ENCODE peak calls at places on chromosome 21, in eight cellular contexts. One of them, this sample, is unnamed.

GRCh38 chr21:42171091-42172053 is 47.6 kb upstream of the ABCG1 start:
- DNase-seq in EL: no peak
- DNase-seq in CD4-positive, alpha-beta T cell: no peak
- DNase-seq in stimulated activated CD4-positive, alpha-beta T cell treated with anti-CD3 and anti-CD28 coated beads, Interleukin-4, amount 100 ng/mL, for 24 hours: no peak
- DNase-seq in stimulated activated CD8-positive, alpha-beta memory T cell treated with anti-CD3 and anti-CD28 coated beads, Interleukin-4, amount 100 ng/mL, for 24 hours: no peak
- DNase-seq in AG04450: no peak
- DNase-seq in stomach: peak; percentile 71
- DNase-seq in NT2/D1: no peak
- DNase-seq in this sample: no peak

GRCh38 chr21:39006653-39007417 is 176.4 kb downstream of the PSMG1 start:
- DNase-seq in EL: no peak
- DNase-seq in CD4-positive, alpha-beta T cell: no peak
- DNase-seq in stimulated activated CD4-positive, alpha-beta T cell treated with anti-CD3 and anti-CD28 coated beads, Interleukin-4, amount 100 ng/mL, for 24 hours: no peak
- DNase-seq in stimulated activated CD8-positive, alpha-beta memory T cell treated with anti-CD3 and anti-CD28 coated beads, Interleukin-4, amount 100 ng/mL, for 24 hours: no peak
- DNase-seq in AG04450: no peak
- DNase-seq in stomach: peak; percentile 64
- DNase-seq in NT2/D1: no peak
- DNase-seq in this sample: no peak

GRCh38 chr21:35791541-35792335 is 268.6 kb downstream of the SETD4 start:
- DNase-seq in EL: no peak
- DNase-seq in CD4-positive, alpha-beta T cell: no peak
- DNase-seq in stimulated activated CD4-positive, alpha-beta T cell treated with anti-CD3 and anti-CD28 coated beads, Interleukin-4, amount 100 ng/mL, for 24 hours: no peak
- DNase-seq in stimulated activated CD8-positive, alpha-beta memory T cell treated with anti-CD3 and anti-CD28 coated beads, Interleukin-4, amount 100 ng/mL, for 24 hours: no peak
- DNase-seq in AG04450: no peak
- DNase-seq in stomach: no peak
- DNase-seq in NT2/D1: no peak
- DNase-seq in this sample: no peak

GRCh38 chr21:38440746-38441145 is 57.5 kb downstream of the ERG start:
- DNase-seq in EL: peak; percentile 97
- DNase-seq in CD4-positive, alpha-beta T cell: no peak
- DNase-seq in stimulated activated CD4-positive, alpha-beta T cell treated with anti-CD3 and anti-CD28 coated beads, Interleukin-4, amount 100 ng/mL, for 24 hours: no peak
- DNase-seq in stimulated activated CD8-positive, alpha-beta memory T cell treated with anti-CD3 and anti-CD28 coated beads, Interleukin-4, amount 100 ng/mL, for 24 hours: no peak
- DNase-seq in AG04450: peak; percentile 39
- DNase-seq in stomach: no peak
- DNase-seq in NT2/D1: peak; percentile 71
- DNase-seq in this sample: peak; percentile 92

GRCh38 chr21:45638707-45639106 is 4.8 kb upstream of the PCBP3 start:
- DNase-seq in EL: no peak
- DNase-seq in CD4-positive, alpha-beta T cell: no peak
- DNase-seq in stimulated activated CD4-positive, alpha-beta T cell treated with anti-CD3 and anti-CD28 coated beads, Interleukin-4, amount 100 ng/mL, for 24 hours: no peak
- DNase-seq in stimulated activated CD8-positive, alpha-beta memory T cell treated with anti-CD3 and anti-CD28 coated beads, Interleukin-4, amount 100 ng/mL, for 24 hours: no peak
- DNase-seq in AG04450: no peak
- DNase-seq in stomach: no peak
- DNase-seq in NT2/D1: no peak
- DNase-seq in this sample: no peak

GRCh38 chr21:40842197-40842552 is 4.8 kb downstream of the DSCAM start:
- DNase-seq in EL: no peak
- DNase-seq in CD4-positive, alpha-beta T cell: no peak
- DNase-seq in stimulated activated CD4-positive, alpha-beta T cell treated with anti-CD3 and anti-CD28 coated beads, Interleukin-4, amount 100 ng/mL, for 24 hours: no peak
- DNase-seq in stimulated activated CD8-positive, alpha-beta memory T cell treated with anti-CD3 and anti-CD28 coated beads, Interleukin-4, amount 100 ng/mL, for 24 hours: no peak
- DNase-seq in AG04450: no peak
- DNase-seq in stomach: no peak
- DNase-seq in NT2/D1: no peak
- DNase-seq in this sample: no peak

GRCh38 chr21:38756746-38757145 is 49.0 kb upstream of the ETS2 start:
- DNase-seq in EL: peak; percentile 91
- DNase-seq in CD4-positive, alpha-beta T cell: no peak
- DNase-seq in stimulated activated CD4-positive, alpha-beta T cell treated with anti-CD3 and anti-CD28 coated beads, Interleukin-4, amount 100 ng/mL, for 24 hours: no peak
- DNase-seq in stimulated activated CD8-positive, alpha-beta memory T cell treated with anti-CD3 and anti-CD28 coated beads, Interleukin-4, amount 100 ng/mL, for 24 hours: no peak
- DNase-seq in AG04450: peak; percentile 70
- DNase-seq in stomach: no peak
- DNase-seq in NT2/D1: no peak
- DNase-seq in this sample: peak; percentile 92

GRCh38 chr21:28393279-28393678 is 599.4 kb downstream of the LTN1 start:
- DNase-seq in EL: no peak
- DNase-seq in CD4-positive, alpha-beta T cell: no peak
- DNase-seq in stimulated activated CD4-positive, alpha-beta T cell treated with anti-CD3 and anti-CD28 coated beads, Interleukin-4, amount 100 ng/mL, for 24 hours: no peak
- DNase-seq in stimulated activated CD8-positive, alpha-beta memory T cell treated with anti-CD3 and anti-CD28 coated beads, Interleukin-4, amount 100 ng/mL, for 24 hours: no peak
- DNase-seq in AG04450: no peak
- DNase-seq in stomach: peak; percentile 84
- DNase-seq in NT2/D1: no peak
- DNase-seq in this sample: no peak

GRCh38 chr21:45357436-45358260 is 47.3 kb upstream of the COL18A1 start:
- DNase-seq in EL: no peak
- DNase-seq in CD4-positive, alpha-beta T cell: no peak
- DNase-seq in stimulated activated CD4-positive, alpha-beta T cell treated with anti-CD3 and anti-CD28 coated beads, Interleukin-4, amount 100 ng/mL, for 24 hours: no peak
- DNase-seq in stimulated activated CD8-positive, alpha-beta memory T cell treated with anti-CD3 and anti-CD28 coated beads, Interleukin-4, amount 100 ng/mL, for 24 hours: no peak
- DNase-seq in AG04450: no peak
- DNase-seq in stomach: peak; percentile 60
- DNase-seq in NT2/D1: no peak
- DNase-seq in this sample: no peak

GRCh38 chr21:46191257-46191685 is 7.0 kb upstream of the SPATC1L start:
- DNase-seq in EL: peak; percentile 81
- DNase-seq in CD4-positive, alpha-beta T cell: no peak
- DNase-seq in stimulated activated CD4-positive, alpha-beta T cell treated with anti-CD3 and anti-CD28 coated beads, Interleukin-4, amount 100 ng/mL, for 24 hours: no peak
- DNase-seq in stimulated activated CD8-positive, alpha-beta memory T cell treated with anti-CD3 and anti-CD28 coated beads, Interleukin-4, amount 100 ng/mL, for 24 hours: no peak
- DNase-seq in AG04450: peak; percentile 52
- DNase-seq in stomach: peak; percentile 21
- DNase-seq in NT2/D1: no peak
- DNase-seq in this sample: peak; percentile 86

GRCh38 chr21:46639489-46640386 is 4.3 kb downstream of the PRMT2 start:
- DNase-seq in EL: peak; percentile 26
- DNase-seq in CD4-positive, alpha-beta T cell: no peak
- DNase-seq in stimulated activated CD4-positive, alpha-beta T cell treated with anti-CD3 and anti-CD28 coated beads, Interleukin-4, amount 100 ng/mL, for 24 hours: no peak
- DNase-seq in stimulated activated CD8-positive, alpha-beta memory T cell treated with anti-CD3 and anti-CD28 coated beads, Interleukin-4, amount 100 ng/mL, for 24 hours: no peak
- DNase-seq in AG04450: no peak
- DNase-seq in stomach: no peak
- DNase-seq in NT2/D1: no peak
- DNase-seq in this sample: peak; percentile 44

GRCh38 chr21:45543371-45543709 is 1.1 kb upstream of the SLC19A1 start:
- DNase-seq in EL: no peak
- DNase-seq in CD4-positive, alpha-beta T cell: no peak
- DNase-seq in stimulated activated CD4-positive, alpha-beta T cell treated with anti-CD3 and anti-CD28 coated beads, Interleukin-4, amount 100 ng/mL, for 24 hours: no peak
- DNase-seq in stimulated activated CD8-positive, alpha-beta memory T cell treated with anti-CD3 and anti-CD28 coated beads, Interleukin-4, amount 100 ng/mL, for 24 hours: no peak
- DNase-seq in AG04450: no peak
- DNase-seq in stomach: peak; percentile 28
- DNase-seq in NT2/D1: no peak
- DNase-seq in this sample: no peak

GRCh38 chr21:36820176-36821031 is 121.5 kb downstream of the SIM2 start:
- DNase-seq in EL: no peak
- DNase-seq in CD4-positive, alpha-beta T cell: no peak
- DNase-seq in stimulated activated CD4-positive, alpha-beta T cell treated with anti-CD3 and anti-CD28 coated beads, Interleukin-4, amount 100 ng/mL, for 24 hours: no peak
- DNase-seq in stimulated activated CD8-positive, alpha-beta memory T cell treated with anti-CD3 and anti-CD28 coated beads, Interleukin-4, amount 100 ng/mL, for 24 hours: no peak
- DNase-seq in AG04450: no peak
- DNase-seq in stomach: no peak
- DNase-seq in NT2/D1: peak; percentile 13
- DNase-seq in this sample: no peak

GRCh38 chr21:32020551-32020950 is 147.7 kb downstream of the HUNK start:
- DNase-seq in EL: no peak
- DNase-seq in CD4-positive, alpha-beta T cell: no peak
- DNase-seq in stimulated activated CD4-positive, alpha-beta T cell treated with anti-CD3 and anti-CD28 coated beads, Interleukin-4, amount 100 ng/mL, for 24 hours: no peak
- DNase-seq in stimulated activated CD8-positive, alpha-beta memory T cell treated with anti-CD3 and anti-CD28 coated beads, Interleukin-4, amount 100 ng/mL, for 24 hours: no peak
- DNase-seq in AG04450: no peak
- DNase-seq in stomach: no peak
- DNase-seq in NT2/D1: no peak
- DNase-seq in this sample: no peak

GRCh38 chr21:32143222-32143939 is 135.5 kb downstream of the MIS18A start:
- DNase-seq in EL: no peak
- DNase-seq in CD4-positive, alpha-beta T cell: no peak
- DNase-seq in stimulated activated CD4-positive, alpha-beta T cell treated with anti-CD3 and anti-CD28 coated beads, Interleukin-4, amount 100 ng/mL, for 24 hours: no peak
- DNase-seq in stimulated activated CD8-positive, alpha-beta memory T cell treated with anti-CD3 and anti-CD28 coated beads, Interleukin-4, amount 100 ng/mL, for 24 hours: no peak
- DNase-seq in AG04450: no peak
- DNase-seq in stomach: no peak
- DNase-seq in NT2/D1: no peak
- DNase-seq in this sample: no peak

GRCh38 chr21:41659791-41660560 is 106.9 kb downstream of the RIPK4 start:
- DNase-seq in EL: peak; percentile 47
- DNase-seq in CD4-positive, alpha-beta T cell: no peak
- DNase-seq in stimulated activated CD4-positive, alpha-beta T cell treated with anti-CD3 and anti-CD28 coated beads, Interleukin-4, amount 100 ng/mL, for 24 hours: no peak
- DNase-seq in stimulated activated CD8-positive, alpha-beta memory T cell treated with anti-CD3 and anti-CD28 coated beads, Interleukin-4, amount 100 ng/mL, for 24 hours: no peak
- DNase-seq in AG04450: no peak
- DNase-seq in stomach: no peak
- DNase-seq in NT2/D1: no peak
- DNase-seq in this sample: no peak

GRCh38 chr21:36203603-36203889 is 46.9 kb downstream of the DOP1B start:
- DNase-seq in EL: peak; percentile 92
- DNase-seq in CD4-positive, alpha-beta T cell: no peak
- DNase-seq in stimulated activated CD4-positive, alpha-beta T cell treated with anti-CD3 and anti-CD28 coated beads, Interleukin-4, amount 100 ng/mL, for 24 hours: peak; percentile 64
- DNase-seq in stimulated activated CD8-positive, alpha-beta memory T cell treated with anti-CD3 and anti-CD28 coated beads, Interleukin-4, amount 100 ng/mL, for 24 hours: peak; percentile 29
- DNase-seq in AG04450: peak; percentile 64
- DNase-seq in stomach: peak; percentile 43
- DNase-seq in NT2/D1: no peak
- DNase-seq in this sample: peak; percentile 74

GRCh38 chr21:42627527-42628289 is 25.7 kb upstream of the PDE9A start:
- DNase-seq in EL: no peak
- DNase-seq in CD4-positive, alpha-beta T cell: no peak
- DNase-seq in stimulated activated CD4-positive, alpha-beta T cell treated with anti-CD3 and anti-CD28 coated beads, Interleukin-4, amount 100 ng/mL, for 24 hours: no peak
- DNase-seq in stimulated activated CD8-positive, alpha-beta memory T cell treated with anti-CD3 and anti-CD28 coated beads, Interleukin-4, amount 100 ng/mL, for 24 hours: no peak
- DNase-seq in AG04450: no peak
- DNase-seq in stomach: no peak
- DNase-seq in NT2/D1: no peak
- DNase-seq in this sample: no peak

GRCh38 chr21:35086357-35086756 is 37.3 kb upstream of the RUNX1 start:
- DNase-seq in EL: peak; percentile 84
- DNase-seq in CD4-positive, alpha-beta T cell: no peak
- DNase-seq in stimulated activated CD4-positive, alpha-beta T cell treated with anti-CD3 and anti-CD28 coated beads, Interleukin-4, amount 100 ng/mL, for 24 hours: no peak
- DNase-seq in stimulated activated CD8-positive, alpha-beta memory T cell treated with anti-CD3 and anti-CD28 coated beads, Interleukin-4, amount 100 ng/mL, for 24 hours: no peak
- DNase-seq in AG04450: no peak
- DNase-seq in stomach: no peak
- DNase-seq in NT2/D1: no peak
- DNase-seq in this sample: peak; percentile 62

GRCh38 chr21:16496594-16496993 is 766.8 kb downstream of the USP25 start:
- DNase-seq in EL: no peak
- DNase-seq in CD4-positive, alpha-beta T cell: no peak
- DNase-seq in stimulated activated CD4-positive, alpha-beta T cell treated with anti-CD3 and anti-CD28 coated beads, Interleukin-4, amount 100 ng/mL, for 24 hours: no peak
- DNase-seq in stimulated activated CD8-positive, alpha-beta memory T cell treated with anti-CD3 and anti-CD28 coated beads, Interleukin-4, amount 100 ng/mL, for 24 hours: no peak
- DNase-seq in AG04450: no peak
- DNase-seq in stomach: no peak
- DNase-seq in NT2/D1: no peak
- DNase-seq in this sample: no peak

GRCh38 chr21:39388038-39388810 is 39.3 kb upstream of the HMGN1 start:
- DNase-seq in EL: peak; percentile 87
- DNase-seq in CD4-positive, alpha-beta T cell: peak; percentile 86
- DNase-seq in stimulated activated CD4-positive, alpha-beta T cell treated with anti-CD3 and anti-CD28 coated beads, Interleukin-4, amount 100 ng/mL, for 24 hours: peak; percentile 91
- DNase-seq in stimulated activated CD8-positive, alpha-beta memory T cell treated with anti-CD3 and anti-CD28 coated beads, Interleukin-4, amount 100 ng/mL, for 24 hours: peak; percentile 85
- DNase-seq in AG04450: no peak
- DNase-seq in stomach: peak; percentile 94
- DNase-seq in NT2/D1: peak; percentile 92
- DNase-seq in this sample: peak; percentile 84

GRCh38 chr21:42063206-42063577 is 7.9 kb upstream of the UMODL1 start:
- DNase-seq in EL: no peak
- DNase-seq in CD4-positive, alpha-beta T cell: peak; percentile 16
- DNase-seq in stimulated activated CD4-positive, alpha-beta T cell treated with anti-CD3 and anti-CD28 coated beads, Interleukin-4, amount 100 ng/mL, for 24 hours: no peak
- DNase-seq in stimulated activated CD8-positive, alpha-beta memory T cell treated with anti-CD3 and anti-CD28 coated beads, Interleukin-4, amount 100 ng/mL, for 24 hours: no peak
- DNase-seq in AG04450: no peak
- DNase-seq in stomach: peak; percentile 48
- DNase-seq in NT2/D1: no peak
- DNase-seq in this sample: no peak

GRCh38 chr21:38938343-38938742 is 132.6 kb downstream of the ETS2 start:
- DNase-seq in EL: peak; percentile 54
- DNase-seq in CD4-positive, alpha-beta T cell: no peak
- DNase-seq in stimulated activated CD4-positive, alpha-beta T cell treated with anti-CD3 and anti-CD28 coated beads, Interleukin-4, amount 100 ng/mL, for 24 hours: no peak
- DNase-seq in stimulated activated CD8-positive, alpha-beta memory T cell treated with anti-CD3 and anti-CD28 coated beads, Interleukin-4, amount 100 ng/mL, for 24 hours: peak; percentile 11
- DNase-seq in AG04450: no peak
- DNase-seq in stomach: no peak
- DNase-seq in NT2/D1: peak; percentile 33
- DNase-seq in this sample: peak; percentile 74

This sample was measured in mesenchymal stem cell.